ENCODE peak calls at places on chromosomes 12 and 14, in seven cellular contexts. P is A673, X is GM23248, I is H9, K is A549, J is endothelial cell of umbilical vein, D is transverse colon. U is an unnamed sample.

GRCh38 chr12:120687570-120688289 is 781 bp downstream of the MLEC start:
- DNase-seq in P (no peak), D (peak; percentile 40), X (peak; percentile 81), K (no peak), I (no peak), J (peak; percentile 46), U (no peak)

GRCh38 chr14:92584856-92585255 is 71.3 kb downstream of the RIN3 start:
- DNase-seq in J (no peak), I (no peak), K (no peak), D (no peak), X (no peak), P (no peak), U (peak; percentile 59)

GRCh38 chr12:46134205-46134811 is 134.5 kb downstream of the SLC38A1 start:
- DNase-seq in D (no peak), X (no peak), P (no peak), J (no peak), K (no peak), I (no peak), U (no peak)

GRCh38 chr12:121038861-121039654 is at the start of gene OASL:
- DNase-seq in K (peak; percentile 55), I (no peak), P (no peak), D (peak; percentile 77), J (peak; percentile 20), X (peak; percentile 68), U (peak; percentile 65)

GRCh38 chr12:3078086-3078820 is 1.1 kb downstream of the TSPAN9 start:
- DNase-seq in J (peak; percentile 47), D (no peak), P (no peak), I (peak; percentile 48), X (no peak), K (peak; percentile 38), U (no peak)

GRCh38 chr14:48954446-48954845 is 631.7 kb downstream of the RPS29 start:
- DNase-seq in K (no peak), D (no peak), I (no peak), P (no peak), X (no peak), J (no peak), U (no peak)

GRCh38 chr12:109734219-109735000 is 20.8 kb downstream of the FAM222A start:
- DNase-seq in D (peak; percentile 9), X (no peak), J (no peak), I (peak; percentile 90), P (peak; percentile 72), K (no peak), U (no peak)

GRCh38 chr14:35406811-35407630 is 2.5 kb upstream of the NFKBIA start:
- DNase-seq in I (no peak), J (peak; percentile 64), K (peak; percentile 86), P (peak; percentile 84), X (peak; percentile 88), D (no peak), U (no peak)

GRCh38 chr12:96271469-96272199 is 77.5 kb downstream of the ELK3 start:
- DNase-seq in I (no peak), X (peak; percentile 63), K (no peak), P (no peak), D (no peak), J (no peak), U (no peak)

GRCh38 chr12:30286345-30286926 is 409.2 kb downstream of the IPO8 start:
- DNase-seq in X (peak; percentile 51), I (no peak), J (peak; percentile 64), K (peak; percentile 13), P (peak; percentile 59), D (no peak), U (no peak)

GRCh38 chr12:84874825-84875139 is 37.8 kb downstream of the SLC6A15 start:
- DNase-seq in D (no peak), X (no peak), K (no peak), P (no peak), I (no peak), J (no peak), U (no peak)

DNA sequence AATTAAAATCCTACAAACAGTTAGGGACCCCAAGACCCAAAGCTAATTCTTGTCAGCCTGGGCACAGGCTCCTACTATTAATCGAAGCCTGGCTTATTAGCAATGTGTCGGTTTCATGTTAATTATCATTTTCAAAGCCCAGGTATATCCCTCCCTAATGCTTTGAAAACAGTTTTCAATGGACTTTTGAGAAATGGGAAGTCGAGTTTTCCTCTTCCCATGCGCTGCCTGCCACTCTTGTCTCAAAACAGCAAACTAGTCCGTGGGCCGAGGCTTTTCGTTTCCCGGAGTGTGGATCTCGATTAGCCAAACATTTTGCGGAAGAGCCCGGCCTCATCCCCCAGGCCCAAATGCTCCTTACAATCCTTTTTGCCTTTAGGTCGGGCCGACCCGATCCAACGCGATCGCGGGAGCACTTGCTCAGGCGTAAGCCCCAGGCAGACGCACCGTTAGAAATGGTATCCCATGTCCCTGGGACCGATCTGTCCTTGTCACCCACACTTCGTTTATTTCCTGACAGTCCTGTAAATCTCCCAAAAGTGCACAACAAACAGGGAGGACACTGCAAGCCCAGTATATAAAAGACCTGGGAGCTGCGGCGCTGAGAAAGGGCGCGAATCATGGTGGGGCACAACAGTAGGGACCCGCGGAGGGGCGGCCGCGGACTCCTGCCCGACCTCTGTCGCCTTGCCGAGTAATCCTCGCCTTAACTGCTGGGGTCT is 1.5 kb downstream of the SIX6 start:
- DNase-seq in K (no peak), X (no peak), P (no peak), D (no peak), J (no peak), I (no peak), U (no peak)
- H3K4me1 ChIP-seq in K (no peaks in the 10 kb centered on the region), X (no peaks in the 10 kb centered on the region), P (peaks cover 7% of the 10 kb centered on the region), D (peaks cover 14% of the 10 kb centered on the region), J (peaks cover 3% of the 10 kb centered on the region), I (peaks cover 4% of the 10 kb centered on the region), U (peaks cover 19% of the 10 kb centered on the region)

GRCh38 chr14:31241450-31242114 is 34.0 kb upstream of the HECTD1 start:
- DNase-seq in D (no peak), X (peak; percentile 9), I (no peak), K (no peak), P (no peak), J (no peak), U (no peak)
- H3K27ac ChIP-seq in D (peak overlapping the region; percentile 28), X (no peak overlapping the region), I (no peak overlapping the region), K (no peak overlapping the region), P (no peak overlapping the region), J (no peak overlapping the region), U (peak overlapping the region; percentile 7)

GRCh38 chr14:22813145-22813544 is 2.1 kb downstream of the SLC7A7 start:
- DNase-seq in J (no peak), I (no peak), X (no peak), K (no peak), P (no peak), D (no peak), U (no peak)

GRCh38 chr14:22814373-22814772 is 862 bp downstream of the SLC7A7 start:
- DNase-seq in K (no peak), D (no peak), J (no peak), X (no peak), I (no peak), P (no peak), U (no peak)

GRCh38 chr14:22811752-22812151 is 3.5 kb downstream of the SLC7A7 start:
- DNase-seq in X (no peak), K (no peak), J (no peak), I (no peak), P (no peak), D (no peak), U (no peak)

GRCh38 chr14:22812744-22813143 is 2.5 kb downstream of the SLC7A7 start:
- DNase-seq in D (no peak), J (no peak), P (no peak), K (no peak), X (no peak), I (peak; percentile 66), U (no peak)

DNA sequence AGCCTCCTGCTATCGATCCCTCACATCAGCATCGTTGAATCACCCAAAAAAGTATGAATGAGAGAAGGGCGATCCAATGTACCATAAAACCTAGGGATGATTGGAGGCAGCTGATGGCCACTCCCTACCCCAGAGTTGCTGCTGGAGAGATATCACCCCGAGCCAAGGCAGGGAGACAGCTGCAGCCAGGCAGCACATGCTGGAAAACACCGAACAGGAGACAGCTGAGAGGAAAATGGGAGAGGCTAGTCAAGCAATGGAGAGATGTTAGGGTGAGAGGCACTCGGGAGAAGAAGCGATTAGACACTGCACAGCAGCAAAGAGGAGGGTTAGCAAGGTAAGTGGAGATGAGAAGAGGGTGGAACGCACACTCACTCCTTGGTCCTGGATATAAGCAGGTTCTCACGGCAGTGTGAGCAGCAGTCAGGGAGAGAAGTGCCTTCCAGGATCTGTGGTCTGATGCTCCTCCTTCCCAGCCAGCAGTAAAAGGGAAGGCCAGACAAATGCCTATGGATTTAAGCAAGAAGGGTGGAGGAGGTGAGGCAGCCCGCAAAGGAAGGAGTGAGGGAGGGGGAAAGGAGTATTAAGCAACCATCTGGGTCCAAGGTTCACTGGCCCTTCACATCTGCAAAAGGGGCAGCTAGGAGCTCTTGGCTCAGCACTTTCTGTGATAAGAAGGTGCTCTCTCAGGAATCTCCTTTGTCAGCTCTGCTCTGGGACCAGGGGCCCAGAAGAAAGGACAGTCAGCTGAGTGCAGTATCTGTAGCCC is at the start of gene SLC7A7:
- DNase-seq in K (peak; percentile 38), J (no peak), D (peak; percentile 32), I (peak; percentile 38), P (no peak), X (no peak), U (no peak)
- H3K4me1 ChIP-seq in K (peaks cover 47% of the 10 kb centered on the region), J (peaks cover 27% of the 10 kb centered on the region), D (peaks cover 22% of the 10 kb centered on the region), I (peaks cover 16% of the 10 kb centered on the region), P (peaks cover 4% of the 10 kb centered on the region), X (peaks cover 16% of the 10 kb centered on the region), U (peaks cover 6% of the 10 kb centered on the region)

GRCh38 chr12:627285-627684 is 36.0 kb downstream of the NINJ2 start:
- DNase-seq in I (no peak), P (no peak), K (no peak), X (no peak), D (no peak), J (no peak), U (no peak)

GRCh38 chr12:627863-628805 is 35.1 kb downstream of the NINJ2 start:
- DNase-seq in I (no peak), D (no peak), J (no peak), P (no peak), X (no peak), K (no peak), U (no peak)

GRCh38 chr12:623865-624372 is 39.3 kb downstream of the NINJ2 start:
- DNase-seq in J (no peak), D (no peak), I (no peak), P (no peak), X (no peak), K (no peak), U (no peak)

GRCh38 chr12:623172-623864 is 39.9 kb downstream of the NINJ2 start:
- DNase-seq in K (no peak), I (no peak), P (no peak), D (no peak), X (no peak), J (no peak), U (no peak)

DNA sequence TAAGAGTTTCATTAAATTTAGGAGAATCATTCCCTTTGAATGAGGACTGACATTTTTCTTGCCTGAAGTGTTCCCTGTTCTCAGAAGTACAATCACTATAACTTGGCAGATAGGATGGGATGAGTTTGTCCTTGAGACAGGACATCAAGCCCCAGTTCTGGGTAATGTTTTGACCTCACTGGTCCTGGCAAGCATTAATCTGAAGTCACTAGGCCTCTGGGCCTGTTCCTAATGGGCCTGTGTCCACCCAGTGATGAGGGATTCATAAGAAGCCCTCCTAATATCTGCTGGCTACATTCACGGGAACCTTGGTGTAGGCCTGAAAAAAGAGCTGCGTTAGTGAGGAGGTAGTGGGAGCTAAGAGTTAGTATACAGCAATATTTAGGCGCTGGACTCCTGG is 37.2 kb downstream of the NINJ2 start:
- DNase-seq in X (no peak), J (no peak), D (no peak), P (no peak), I (no peak), K (no peak), U (no peak)
- H3K27ac ChIP-seq in X (no peak overlapping the region), J (no peak overlapping the region), D (no peak overlapping the region), P (no peak overlapping the region), I (no peak overlapping the region), K (peak overlapping the region; percentile 48), U (no peak overlapping the region)